ENCODE peak calls at places on chromosomes 7 and 10, in ten cellular contexts. R, N, D, Q, M, Z, L, C, K and T are unnamed samples.

GRCh38 chr10:125151170-125151823 is 9.1 kb downstream of the CTBP2 start:
- DNase-seq in R (no peak), N (no peak), D (no peak), Q (no peak), M (no peak), Z (no peak), L (no peak), C (no peak), K (no peak), T (no peak)

GRCh38 chr10:73039635-73040034 is 57.0 kb downstream of the P4HA1 start:
- DNase-seq in R (no peak), N (no peak), D (no peak), Q (no peak), M (no peak), Z (no peak), L (peak), C (no peak), K (no peak), T (peak)

GRCh38 chr7:92833024-92833765 is 3.2 kb downstream of the CDK6 start:
- DNase-seq in R (peak), N (peak), D (peak), Q (peak), M (peak), Z (peak), L (peak), C (peak), K (peak), T (peak)

GRCh38 chr10:126001579-126001978 is 105.2 kb downstream of the FANK1 start:
- DNase-seq in R (no peak), N (no peak), D (no peak), Q (no peak), M (no peak), Z (no peak), L (peak), C (no peak), K (no peak), T (peak)

GRCh38 chr7:25391295-25391861 is 163.1 kb upstream of the NPVF start:
- DNase-seq in R (no peak), N (no peak), D (no peak), Q (no peak), M (no peak), Z (no peak), L (peak), C (no peak), K (no peak), T (peak)

GRCh38 chr10:30529373-30529998 is 95.5 kb downstream of the MAP3K8 start:
- DNase-seq in R (peak), N (no peak), D (no peak), Q (peak), M (no peak), Z (no peak), L (no peak), C (peak), K (no peak), T (no peak)

GRCh38 chr7:20435305-20435704 is 104.6 kb downstream of the ITGB8 start:
- DNase-seq in R (no peak), N (no peak), D (no peak), Q (peak), M (no peak), Z (no peak), L (peak), C (no peak), K (no peak), T (peak)

GRCh38 chr10:49398000-49398861 is 2.3 kb upstream of the DRGX start:
- DNase-seq in R (no peak), N (peak), D (peak), Q (peak), M (peak), Z (peak), L (peak), C (no peak), K (peak), T (no peak)

GRCh38 chr10:104478380-104478779 is 124.7 kb downstream of the CFAP58 start:
- DNase-seq in R (no peak), N (no peak), D (no peak), Q (no peak), M (no peak), Z (no peak), L (no peak), C (no peak), K (no peak), T (no peak)

GRCh38 chr7:96657347-96658010 is 52.2 kb downstream of the SEM1 start:
- DNase-seq in R (no peak), N (no peak), D (no peak), Q (no peak), M (no peak), Z (no peak), L (no peak), C (no peak), K (no peak), T (no peak)

GRCh38 chr7:130921391-130922180 is 187.6 kb upstream of the KLF14 start:
- DNase-seq in R (peak), N (no peak), D (no peak), Q (peak), M (peak), Z (peak), L (peak), C (no peak), K (no peak), T (no peak)

GRCh38 chr10:124063736-124064135 is 29.7 kb downstream of the CHST15 start:
- DNase-seq in R (no peak), N (no peak), D (no peak), Q (no peak), M (no peak), Z (no peak), L (peak), C (no peak), K (no peak), T (peak)

GRCh38 chr7:152865461-152865860 is 105.9 kb downstream of the ACTR3B start:
- DNase-seq in R (no peak), N (no peak), D (no peak), Q (no peak), M (no peak), Z (no peak), L (no peak), C (no peak), K (no peak), T (no peak)

GRCh38 chr7:48111596-48111995 is 22.5 kb downstream of the UPP1 start:
- DNase-seq in R (no peak), N (no peak), D (no peak), Q (no peak), M (no peak), Z (no peak), L (no peak), C (no peak), K (no peak), T (no peak)

GRCh38 chr10:105207596-105207995 is 566.5 kb downstream of the SORCS3 start:
- DNase-seq in R (no peak), N (no peak), D (no peak), Q (no peak), M (no peak), Z (no peak), L (no peak), C (no peak), K (no peak), T (no peak)

GRCh38 chr10:103706047-103706446 is 149.3 kb downstream of the SH3PXD2A start:
- DNase-seq in R (no peak), N (no peak), D (no peak), Q (no peak), M (no peak), Z (no peak), L (no peak), C (no peak), K (no peak), T (no peak)

DNA sequence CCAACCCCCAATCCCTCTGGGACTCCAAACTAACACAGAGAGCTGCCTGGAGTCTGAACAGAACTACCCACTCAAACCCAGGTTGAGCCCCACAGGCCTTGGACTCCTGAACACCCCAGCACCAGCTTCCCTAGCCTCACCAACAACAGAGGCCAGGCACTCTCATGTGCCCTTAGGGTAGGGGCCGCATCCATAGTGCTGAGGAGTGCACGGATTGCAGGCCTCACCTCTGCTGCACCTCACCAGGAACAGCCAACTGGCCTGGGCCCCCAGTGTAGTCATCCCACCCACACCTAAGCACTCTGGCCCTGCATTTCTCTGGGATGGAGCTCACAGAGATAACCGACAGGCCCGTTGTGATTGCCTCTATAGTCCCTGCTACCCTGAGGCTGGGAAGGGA is 194.2 kb downstream of the HPSE2 start:
- DNase-seq in R (no peak), N (no peak), D (no peak), Q (no peak), M (no peak), Z (no peak), L (no peak), C (no peak), K (no peak), T (no peak)
- TF ChIP-seq CTCF in R (no peak), N (no peak), D (no peak), Q (no peak), M (no peak), Z (no peak), L (no peak), C (no peak), K (no peak), T (no peak)

GRCh38 chr10:3512263-3512662 is 272.7 kb downstream of the KLF6 start:
- DNase-seq in R (no peak), N (no peak), D (no peak), Q (no peak), M (no peak), Z (no peak), L (no peak), C (no peak), K (no peak), T (no peak)
- TF ChIP-seq CTCF in R (no peak), N (no peak), D (no peak), Q (no peak), M (no peak), Z (no peak), L (peak), C (no peak), K (no peak), T (no peak)

DNA sequence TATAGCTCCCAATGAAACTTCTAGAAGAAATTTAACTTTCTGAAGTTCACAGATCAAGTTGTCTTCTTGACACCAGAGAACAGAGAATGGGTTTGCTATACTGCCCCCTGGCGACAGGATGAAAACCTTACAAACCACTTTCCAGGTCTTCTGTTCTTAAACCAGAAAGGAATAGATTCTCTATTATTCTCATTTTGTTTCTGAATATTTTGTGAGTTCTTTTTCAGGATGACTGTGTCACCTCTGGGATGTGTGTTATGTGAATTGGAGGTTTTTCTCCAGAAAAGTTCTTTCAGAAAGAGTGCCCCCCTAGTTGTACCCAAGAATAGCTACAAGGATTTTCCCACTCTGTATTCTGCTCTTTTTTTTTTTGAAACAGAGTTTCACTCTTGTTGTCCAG is 6.3 kb downstream of the IFT22 start:
- DNase-seq in R (no peak), N (peak), D (no peak), Q (no peak), M (peak), Z (peak), L (peak), C (no peak), K (peak), T (peak)
- TF ChIP-seq CTCF in R (peak), N (peak), D (peak), Q (peak), M (peak), Z (peak), L (peak), C (peak), K (peak), T (peak)

DNA sequence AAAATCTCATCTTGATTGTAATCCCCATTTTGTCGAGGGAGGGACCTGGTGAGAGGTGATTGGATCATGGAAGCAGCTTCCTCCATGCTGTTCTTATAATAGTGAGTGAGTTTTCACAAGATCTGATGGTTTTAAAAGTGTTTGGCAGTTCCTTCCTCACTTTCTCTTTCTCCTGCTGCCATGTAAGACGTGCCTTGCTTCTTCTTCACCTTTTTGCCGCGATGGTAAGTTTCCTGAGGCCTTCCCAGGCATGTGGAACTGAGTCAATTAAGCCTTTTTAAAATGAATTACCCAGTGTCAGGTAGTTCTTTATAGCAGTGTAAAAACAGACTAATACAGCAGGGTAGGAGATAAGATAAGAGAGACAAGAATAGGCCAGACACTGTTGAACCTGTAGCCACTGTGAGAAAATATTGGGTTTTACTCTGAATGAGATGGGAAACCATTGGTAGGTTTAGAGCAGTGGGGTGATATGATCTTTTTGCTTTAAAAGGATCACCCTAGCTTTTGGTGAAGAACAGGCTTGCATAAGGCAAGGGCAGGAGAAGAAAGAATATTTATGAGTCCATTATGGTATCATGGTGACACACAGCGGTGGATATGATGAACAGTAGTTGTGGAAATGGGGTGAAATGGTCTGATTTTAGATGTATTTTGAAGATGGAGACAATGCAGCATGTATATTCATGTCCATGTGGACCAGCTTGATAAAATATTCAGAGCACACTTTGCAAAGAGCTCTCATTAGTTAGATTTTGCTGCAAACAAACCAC is 11.5 kb downstream of the OR6B1 start:
- DNase-seq in R (no peak), N (no peak), D (no peak), Q (no peak), M (no peak), Z (no peak), L (peak), C (no peak), K (no peak), T (no peak)
- TF ChIP-seq CTCF in R (no peak), N (no peak), D (no peak), Q (no peak), M (no peak), Z (no peak), L (peak), C (no peak), K (no peak), T (peak)

GRCh38 chr7:43926193-43927043 is at the start of gene UBE2D4:
- DNase-seq in R (peak), N (peak), D (peak), Q (peak), M (peak), Z (peak), L (peak), C (peak), K (peak), T (peak)
- TF ChIP-seq CTCF in R (no peak), N (no peak), D (peak), Q (peak), M (no peak), Z (no peak), L (no peak), C (no peak), K (no peak), T (no peak)

GRCh38 chr7:4683043-4683883 is 1.2 kb downstream of the FOXK1 start:
- DNase-seq in R (no peak), N (peak), D (no peak), Q (peak), M (no peak), Z (peak), L (no peak), C (no peak), K (peak), T (peak)

GRCh38 chr7:4683884-4684565 is 1.9 kb downstream of the FOXK1 start:
- DNase-seq in R (peak), N (no peak), D (no peak), Q (peak), M (no peak), Z (peak), L (peak), C (no peak), K (peak), T (peak)

GRCh38 chr7:4681218-4681851 is 760 bp upstream of the FOXK1 start:
- DNase-seq in R (no peak), N (no peak), D (no peak), Q (no peak), M (no peak), Z (no peak), L (no peak), C (no peak), K (no peak), T (no peak)

GRCh38 chr7:4682621-4683042 is 537 bp downstream of the FOXK1 start:
- DNase-seq in R (peak), N (peak), D (no peak), Q (peak), M (no peak), Z (peak), L (peak), C (no peak), K (peak), T (peak)

DNA sequence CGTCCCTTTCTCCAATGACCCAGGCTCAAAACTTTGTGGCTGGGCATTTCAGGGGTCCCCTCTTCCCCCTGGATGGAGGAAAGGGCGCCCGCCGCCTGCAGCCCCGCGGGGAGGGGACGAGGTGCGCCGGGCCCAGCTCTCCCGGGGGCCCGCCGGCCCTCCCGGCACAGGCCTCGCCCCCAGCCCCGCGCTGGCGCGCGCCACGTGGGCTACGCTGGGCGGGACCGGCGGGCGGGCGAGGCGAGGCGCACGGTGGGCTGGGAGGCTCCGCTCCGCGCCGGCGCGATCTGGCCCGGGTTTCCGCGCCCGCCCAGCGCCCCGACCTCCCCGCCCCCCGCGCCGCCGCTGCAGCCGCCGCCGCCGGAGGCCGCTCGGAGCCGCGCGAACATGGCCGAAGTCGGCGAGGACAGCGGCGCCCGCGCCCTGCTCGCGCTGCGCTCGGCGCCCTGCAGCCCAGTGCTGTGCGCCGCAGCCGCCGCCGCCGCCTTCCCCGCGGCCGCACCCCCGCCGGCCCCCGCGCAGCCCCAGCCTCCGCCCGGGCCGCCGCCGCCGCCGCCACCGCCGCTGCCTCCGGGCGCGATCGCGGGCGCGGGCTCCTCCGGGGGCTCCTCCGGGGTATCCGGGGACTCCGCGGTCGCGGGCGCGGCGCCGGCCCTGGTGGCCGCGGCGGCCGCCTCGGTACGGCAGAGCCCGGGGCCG is at the start of gene FOXK1:
- DNase-seq in R (peak), N (peak), D (peak), Q (peak), M (peak), Z (peak), L (peak), C (no peak), K (peak), T (peak)
- TF ChIP-seq CTCF in R (no peak), N (no peak), D (no peak), Q (no peak), M (no peak), Z (no peak), L (no peak), C (peak), K (no peak), T (no peak)

DNA sequence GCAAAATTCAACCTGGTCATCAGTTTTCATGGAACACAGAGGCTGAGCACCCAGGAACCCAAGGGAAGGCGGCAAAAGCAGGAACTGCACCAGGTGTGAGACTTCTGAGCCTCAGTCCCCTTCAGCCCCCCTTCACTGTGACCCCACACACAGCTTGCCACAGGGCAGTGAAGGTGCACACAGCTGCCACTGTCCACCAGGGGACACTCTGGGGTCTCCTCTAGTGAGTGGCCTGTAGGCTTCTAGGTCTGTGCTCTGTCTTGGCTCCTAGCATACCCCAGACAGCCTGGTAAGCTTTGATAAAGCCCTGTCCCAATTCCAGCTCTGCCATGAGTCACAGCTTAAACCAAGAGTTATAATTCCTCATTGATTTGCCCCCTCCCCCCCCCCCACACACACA is 12.1 kb downstream of the KCNH2 start:
- DNase-seq in R (no peak), N (peak), D (no peak), Q (peak), M (no peak), Z (no peak), L (no peak), C (no peak), K (peak), T (no peak)
- TF ChIP-seq CTCF in R (no peak), N (peak), D (peak), Q (peak), M (peak), Z (peak), L (peak), C (no peak), K (peak), T (no peak)

GRCh38 chr10:96784253-96784652 is 47.8 kb upstream of the LCOR start:
- DNase-seq in R (no peak), N (no peak), D (no peak), Q (no peak), M (no peak), Z (no peak), L (no peak), C (no peak), K (no peak), T (no peak)

GRCh38 chr10:96794786-96795733 is 37.0 kb upstream of the LCOR start:
- DNase-seq in R (no peak), N (no peak), D (no peak), Q (no peak), M (no peak), Z (no peak), L (peak), C (no peak), K (no peak), T (no peak)

GRCh38 chr10:96791902-96792301 is 40.2 kb upstream of the LCOR start:
- DNase-seq in R (no peak), N (no peak), D (no peak), Q (no peak), M (no peak), Z (no peak), L (no peak), C (no peak), K (no peak), T (no peak)

DNA sequence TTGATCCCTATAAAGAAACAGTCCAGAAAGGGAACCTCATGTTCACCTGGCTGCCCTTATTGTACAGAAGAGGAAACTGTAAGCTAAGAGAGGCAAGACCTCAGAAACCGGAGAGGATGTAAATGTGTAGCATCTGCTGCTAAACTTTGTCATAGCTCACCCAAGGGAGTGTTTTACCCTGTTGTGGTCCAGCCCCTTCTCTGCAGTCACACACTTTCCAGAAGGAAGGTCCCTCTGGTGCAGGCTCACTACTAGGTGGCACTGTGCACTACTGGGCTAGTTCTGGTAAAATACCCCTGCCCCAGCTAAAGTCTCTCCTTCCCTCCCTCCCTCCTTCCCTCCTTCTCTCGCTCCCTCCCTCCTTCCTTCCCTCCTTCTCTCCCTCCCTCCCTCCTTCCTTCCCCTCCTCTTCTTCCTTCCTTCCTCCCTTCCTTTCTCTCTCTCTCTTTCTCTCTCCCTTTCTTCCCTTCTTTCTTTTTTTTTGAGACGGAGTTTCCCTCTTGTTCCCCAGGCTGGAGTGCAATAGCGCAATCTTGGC is 42.5 kb upstream of the LCOR start:
- DNase-seq in R (no peak), N (no peak), D (no peak), Q (no peak), M (no peak), Z (no peak), L (peak), C (no peak), K (no peak), T (peak)
- TF ChIP-seq CTCF in R (no peak), N (no peak), D (no peak), Q (no peak), M (no peak), Z (no peak), L (peak), C (no peak), K (no peak), T (peak)